ENCODE peak calls at places on chromosomes 2 and 18, in six cellular contexts. One of them, this sample, is unnamed.

GRCh38 chr18:11950824-11951223 is 30.5 kb upstream of the IMPA2 start:
- DNase-seq in GM18507: no peak
- DNase-seq in CD8-positive, alpha-beta T cell: no peak
- DNase-seq in KG1: no peak
- DNase-seq in H9: no peak
- DNase-seq in H7: no peak
- DNase-seq in this sample: no peak

GRCh38 chr2:75833386-75833785 is 122.7 kb upstream of the GCFC2 start:
- DNase-seq in KG1: no peak
- DNase-seq in H7: no peak
- DNase-seq in H9: no peak
- DNase-seq in GM18507: no peak
- DNase-seq in CD8-positive, alpha-beta T cell: no peak
- DNase-seq in this sample: no peak

GRCh38 chr18:49177812-49178211 is 227.0 kb upstream of the SMAD7 start:
- DNase-seq in KG1: no peak
- DNase-seq in CD8-positive, alpha-beta T cell: no peak
- DNase-seq in H9: no peak
- DNase-seq in H7: no peak
- DNase-seq in GM18507: no peak
- DNase-seq in this sample: no peak

GRCh38 chr18:11500153-11501122 is 109.0 kb upstream of the SLC35G4 start:
- DNase-seq in KG1: no peak
- DNase-seq in GM18507: no peak
- DNase-seq in H9: no peak
- DNase-seq in CD8-positive, alpha-beta T cell: no peak
- DNase-seq in H7: no peak
- DNase-seq in this sample: no peak

GRCh38 chr18:44709297-44710117 is 28.8 kb downstream of the SETBP1 start:
- DNase-seq in KG1: no peak
- DNase-seq in H7: no peak
- DNase-seq in GM18507: peak
- DNase-seq in CD8-positive, alpha-beta T cell: no peak
- DNase-seq in H9: no peak
- DNase-seq in this sample: no peak

GRCh38 chr2:71898375-71898774 is 249.3 kb downstream of the CYP26B1 start:
- DNase-seq in CD8-positive, alpha-beta T cell: no peak
- DNase-seq in GM18507: no peak
- DNase-seq in KG1: no peak
- DNase-seq in H9: no peak
- DNase-seq in H7: peak
- DNase-seq in this sample: no peak

GRCh38 chr2:196066794-196067382 is 1.7 kb downstream of the DNAH7 start:
- DNase-seq in H9: no peak
- DNase-seq in CD8-positive, alpha-beta T cell: no peak
- DNase-seq in GM18507: no peak
- DNase-seq in KG1: peak
- DNase-seq in H7: peak
- DNase-seq in this sample: no peak

GRCh38 chr18:79479114-79479760 is 83.5 kb downstream of the NFATC1 start:
- DNase-seq in CD8-positive, alpha-beta T cell: no peak
- DNase-seq in H9: no peak
- DNase-seq in KG1: no peak
- DNase-seq in GM18507: no peak
- DNase-seq in H7: no peak
- DNase-seq in this sample: no peak

GRCh38 chr18:9952633-9953416 is 39.0 kb downstream of the VAPA start:
- DNase-seq in H9: no peak
- DNase-seq in CD8-positive, alpha-beta T cell: no peak
- DNase-seq in H7: no peak
- DNase-seq in GM18507: no peak
- DNase-seq in KG1: no peak
- DNase-seq in this sample: peak

GRCh38 chr2:105361132-105361889 is 24.0 kb downstream of the C2orf49 start:
- DNase-seq in H7: no peak
- DNase-seq in GM18507: no peak
- DNase-seq in CD8-positive, alpha-beta T cell: peak
- DNase-seq in H9: no peak
- DNase-seq in KG1: no peak
- DNase-seq in this sample: no peak

GRCh38 chr2:162196611-162197010 is 44.6 kb upstream of the GCG start:
- DNase-seq in GM18507: no peak
- DNase-seq in CD8-positive, alpha-beta T cell: no peak
- DNase-seq in H9: no peak
- DNase-seq in H7: no peak
- DNase-seq in KG1: no peak
- DNase-seq in this sample: no peak

GRCh38 chr18:48840491-48840877 is 110.3 kb downstream of the SMAD7 start:
- DNase-seq in KG1: no peak
- DNase-seq in CD8-positive, alpha-beta T cell: no peak
- DNase-seq in H9: no peak
- DNase-seq in H7: no peak
- DNase-seq in GM18507: no peak
- DNase-seq in this sample: no peak

GRCh38 chr2:33242845-33243244 is 233.6 kb upstream of the RASGRP3 start:
- DNase-seq in KG1: no peak
- DNase-seq in CD8-positive, alpha-beta T cell: no peak
- DNase-seq in GM18507: no peak
- DNase-seq in H9: no peak
- DNase-seq in H7: no peak
- DNase-seq in this sample: no peak